ENCODE peak calls at places on chromosomes 12 and 14, in four cellular contexts. K, F, D and C are unnamed samples.

GRCh38 chr14:103740991-103741689 is 25.5 kb downstream of the ZFYVE21 start:
- DNase-seq in F (no peak), K (peak), D (no peak), C (no peak)

GRCh38 chr14:101561145-101561896 is at the start of gene DIO3:
- DNase-seq in K (no peak), D (no peak), F (no peak), C (no peak)

GRCh38 chr12:39581592-39581991 is 38.0 kb downstream of the ABCD2 start:
- DNase-seq in D (no peak), F (peak), K (peak), C (peak)

GRCh38 chr12:120588948-120589930 is 8.0 kb upstream of the POP5 start:
- DNase-seq in F (no peak), K (no peak), D (no peak), C (no peak)

GRCh38 chr12:4257442-4257841 is 16.1 kb upstream of the CCND2 start:
- DNase-seq in F (no peak), D (no peak), K (no peak), C (no peak)

GRCh38 chr12:53856132-53856531 is 82.5 kb upstream of the HOXC13 start:
- DNase-seq in K (no peak), F (no peak), D (no peak), C (no peak)

GRCh38 chr12:32272465-32272864 is 126.9 kb upstream of the FGD4 start:
- DNase-seq in F (no peak), K (no peak), D (no peak), C (no peak)

GRCh38 chr14:90168425-90169105 is 87.8 kb upstream of the PSMC1 start:
- DNase-seq in D (no peak), F (peak), K (peak), C (no peak)

GRCh38 chr14:69658664-69659261 is 47.4 kb downstream of the SUSD6 start:
- DNase-seq in F (peak), D (no peak), K (no peak), C (peak)

GRCh38 chr12:106246891-106247730 is 709 bp downstream of the CKAP4 start:
- DNase-seq in F (peak), K (peak), D (peak), C (peak)

GRCh38 chr14:103527408-103528157 is 1.4 kb upstream of the TRMT61A start:
- DNase-seq in K (peak), D (peak), F (peak), C (no peak)

GRCh38 chr12:95942106-95942531 is 295 bp downstream of the CCDC38 start:
- DNase-seq in D (no peak), F (no peak), K (no peak), C (peak)

GRCh38 chr12:98373982-98374381 is 141.4 kb upstream of the TMPO start:
- DNase-seq in F (peak), D (no peak), K (peak), C (no peak)

GRCh38 chr14:28542040-28542439 is 224.5 kb upstream of the FOXG1 start:
- DNase-seq in K (peak), F (peak), D (no peak), C (peak)